ENCODE peak calls at places on chromosomes 3 and 15, in six cellular contexts. L, Q, P, O, Z and B are unnamed samples.
A peak's percentile ranks its signal among the peaks of the same experiment; 100 is the strongest.

GRCh38 chr3:4584537-4585249 is 91.5 kb downstream of the ITPR1 start:
- DNase-seq in L (no peak), Q (peak; percentile 15), P (no peak), O (no peak), Z (peak; percentile 80), B (no peak)

GRCh38 chr3:4503050-4503449 is 9.9 kb downstream of the ITPR1 start:
- DNase-seq in L (no peak), Q (peak; percentile 11), P (no peak), O (no peak), Z (no peak), B (no peak)

GRCh38 chr3:52237006-52237658 is 1.8 kb downstream of the TWF2 start:
- DNase-seq in L (no peak), Q (no peak), P (no peak), O (no peak), Z (no peak), B (no peak)

GRCh38 chr3:38397320-38397719 is 50.7 kb downstream of the XYLB start:
- DNase-seq in L (no peak), Q (no peak), P (no peak), O (no peak), Z (peak; percentile 61), B (no peak)

GRCh38 chr15:90530250-90531051 is 728 bp downstream of the CRTC3 start:
- DNase-seq in L (peak; percentile 40), Q (peak; percentile 57), P (peak; percentile 55), O (peak; percentile 15), Z (peak; percentile 45), B (peak; percentile 83)

GRCh38 chr15:43267439-43267838 is 711 bp upstream of the TGM5 start:
- DNase-seq in L (no peak), Q (no peak), P (no peak), O (no peak), Z (no peak), B (no peak)

GRCh38 chr3:100427694-100428093 is 26.4 kb downstream of the LNP1 start:
- DNase-seq in L (no peak), Q (no peak), P (no peak), O (no peak), Z (peak; percentile 83), B (no peak)

GRCh38 chr15:74500401-74500800 is 39.4 kb upstream of the UBL7 start:
- DNase-seq in L (no peak), Q (no peak), P (no peak), O (no peak), Z (no peak), B (no peak)

GRCh38 chr3:192130534-192131132 is 596.7 kb downstream of the FGF12 start:
- DNase-seq in L (peak; percentile 43), Q (peak; percentile 47), P (peak; percentile 76), O (no peak), Z (peak; percentile 54), B (peak; percentile 43)

GRCh38 chr3:109336272-109336957 is 931 bp downstream of the DPPA4 start:
- DNase-seq in L (no peak), Q (no peak), P (no peak), O (no peak), Z (peak; percentile 77), B (peak; percentile 68)

GRCh38 chr15:73081321-73081958 is 29.2 kb downstream of the NEO1 start:
- DNase-seq in L (peak; percentile 73), Q (no peak), P (peak; percentile 31), O (no peak), Z (peak; percentile 79), B (peak; percentile 72)

GRCh38 chr3:37546876-37547275 is 314.8 kb upstream of the CTDSPL start:
- DNase-seq in L (peak; percentile 20), Q (no peak), P (peak; percentile 63), O (no peak), Z (peak; percentile 46), B (no peak)

GRCh38 chr3:97935842-97936241 is 36.4 kb downstream of the RIOX2 start:
- DNase-seq in L (no peak), Q (no peak), P (no peak), O (no peak), Z (no peak), B (no peak)

GRCh38 chr3:141191097-141191749 is 40.4 kb upstream of the PXYLP1 start:
- DNase-seq in L (no peak), Q (no peak), P (no peak), O (no peak), Z (peak; percentile 3), B (no peak)

GRCh38 chr3:64354221-64354620 is 129.0 kb upstream of the PRICKLE2 start:
- DNase-seq in L (no peak), Q (no peak), P (no peak), O (no peak), Z (no peak), B (no peak)

GRCh38 chr15:55588070-55588817 is at the start of gene PYGO1:
- DNase-seq in L (peak; percentile 78), Q (peak; percentile 19), P (peak; percentile 54), O (peak; percentile 7), Z (peak; percentile 79), B (peak; percentile 55)

GRCh38 chr3:30098656-30099454 is 507.5 kb upstream of the TGFBR2 start:
- DNase-seq in L (no peak), Q (no peak), P (no peak), O (no peak), Z (peak; percentile 72), B (peak; percentile 51)

GRCh38 chr15:49421991-49422390 is 1.1 kb upstream of the FGF7 start:
- DNase-seq in L (peak; percentile 40), Q (peak; percentile 24), P (peak; percentile 40), O (no peak), Z (peak; percentile 80), B (peak; percentile 58)

GRCh38 chr3:119524931-119525662 is 26.8 kb downstream of the TIMMDC1 start:
- DNase-seq in L (no peak), Q (no peak), P (no peak), O (no peak), Z (peak; percentile 43), B (peak; percentile 46)

GRCh38 chr3:11818033-11818432 is 28.7 kb downstream of the TAMM41 start:
- DNase-seq in L (no peak), Q (no peak), P (no peak), O (no peak), Z (no peak), B (peak; percentile 18)

GRCh38 chr3:188158731-188159355 is 4.9 kb downstream of the LPP start:
- DNase-seq in L (no peak), Q (no peak), P (no peak), O (no peak), Z (no peak), B (no peak)

GRCh38 chr3:8931342-8931741 is 31.9 kb downstream of the RAD18 start:
- DNase-seq in L (no peak), Q (no peak), P (no peak), O (no peak), Z (peak; percentile 8), B (no peak)

DNA sequence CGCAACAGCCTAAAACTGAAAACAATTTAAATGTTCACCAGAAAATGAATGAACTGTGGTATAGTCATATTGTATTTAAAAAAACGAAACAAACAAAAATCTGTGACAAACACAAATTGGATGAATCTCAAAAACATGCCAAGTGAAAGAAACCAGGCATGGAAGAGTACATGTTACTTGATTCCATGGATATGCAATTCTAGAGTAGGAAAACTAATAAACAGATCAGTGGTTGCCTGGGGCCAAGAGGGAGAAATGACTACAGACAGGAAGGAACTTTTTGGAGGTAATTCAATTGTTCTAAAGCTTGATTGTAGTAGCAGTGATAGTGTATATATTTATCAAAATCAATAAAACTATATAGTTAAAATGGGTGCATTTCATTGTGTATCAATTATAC is 16.8 kb downstream of the UBE3A start:
- DNase-seq in L (no peak), Q (no peak), P (no peak), O (no peak), Z (no peak), B (no peak)
- H3K9me3 ChIP-seq in L (peaks cover 20% of the 10 kb centered on the region), Q (no peaks in the 10 kb centered on the region), P (no peaks in the 10 kb centered on the region), O (no peaks in the 10 kb centered on the region), Z (no peaks in the 10 kb centered on the region), B (no peaks in the 10 kb centered on the region)

GRCh38 chr3:45830121-45830520 is 11.8 kb downstream of the LZTFL1 start:
- DNase-seq in L (no peak), Q (no peak), P (no peak), O (no peak), Z (no peak), B (no peak)

GRCh38 chr3:45821127-45821526 is 20.8 kb downstream of the LZTFL1 start:
- DNase-seq in L (no peak), Q (no peak), P (no peak), O (no peak), Z (no peak), B (no peak)

GRCh38 chr3:45826908-45827307 is 15.0 kb downstream of the LZTFL1 start:
- DNase-seq in L (no peak), Q (no peak), P (no peak), O (no peak), Z (no peak), B (no peak)

GRCh38 chr3:45826321-45826720 is 15.6 kb downstream of the LZTFL1 start:
- DNase-seq in L (no peak), Q (no peak), P (no peak), O (no peak), Z (no peak), B (no peak)
- H3K4me3 ChIP-seq in L (no peak overlapping the region), Q (no peak overlapping the region), P (no peak overlapping the region), O (no peak overlapping the region), Z (no peak overlapping the region), B (no peak overlapping the region)

DNA sequence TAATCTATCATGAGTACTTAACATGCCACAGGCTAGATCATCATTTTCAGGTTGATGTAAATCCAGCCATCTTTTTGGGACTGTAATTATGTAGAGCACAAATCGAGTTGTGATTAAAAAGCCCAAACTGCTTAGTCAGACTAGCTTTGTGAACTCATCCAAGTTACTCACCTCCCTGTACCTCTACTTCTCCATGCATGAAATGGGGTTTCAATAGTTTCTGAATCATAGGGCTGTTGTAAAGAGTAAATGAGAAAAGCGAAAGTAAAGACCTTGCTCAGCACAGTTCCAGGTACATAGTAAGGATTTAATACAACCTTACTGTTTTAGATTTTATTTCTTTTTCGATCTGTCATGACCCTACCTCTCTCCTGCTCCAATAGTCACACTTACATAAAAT is 85.6 kb upstream of the GAP43 start:
- DNase-seq in L (no peak), Q (no peak), P (no peak), O (no peak), Z (no peak), B (no peak)
- H3K9me3 ChIP-seq in L (no peaks in the 10 kb centered on the region), Q (no peaks in the 10 kb centered on the region), P (no peaks in the 10 kb centered on the region), O (no peaks in the 10 kb centered on the region), Z (no peaks in the 10 kb centered on the region), B (peaks cover 2% of the 10 kb centered on the region)

DNA sequence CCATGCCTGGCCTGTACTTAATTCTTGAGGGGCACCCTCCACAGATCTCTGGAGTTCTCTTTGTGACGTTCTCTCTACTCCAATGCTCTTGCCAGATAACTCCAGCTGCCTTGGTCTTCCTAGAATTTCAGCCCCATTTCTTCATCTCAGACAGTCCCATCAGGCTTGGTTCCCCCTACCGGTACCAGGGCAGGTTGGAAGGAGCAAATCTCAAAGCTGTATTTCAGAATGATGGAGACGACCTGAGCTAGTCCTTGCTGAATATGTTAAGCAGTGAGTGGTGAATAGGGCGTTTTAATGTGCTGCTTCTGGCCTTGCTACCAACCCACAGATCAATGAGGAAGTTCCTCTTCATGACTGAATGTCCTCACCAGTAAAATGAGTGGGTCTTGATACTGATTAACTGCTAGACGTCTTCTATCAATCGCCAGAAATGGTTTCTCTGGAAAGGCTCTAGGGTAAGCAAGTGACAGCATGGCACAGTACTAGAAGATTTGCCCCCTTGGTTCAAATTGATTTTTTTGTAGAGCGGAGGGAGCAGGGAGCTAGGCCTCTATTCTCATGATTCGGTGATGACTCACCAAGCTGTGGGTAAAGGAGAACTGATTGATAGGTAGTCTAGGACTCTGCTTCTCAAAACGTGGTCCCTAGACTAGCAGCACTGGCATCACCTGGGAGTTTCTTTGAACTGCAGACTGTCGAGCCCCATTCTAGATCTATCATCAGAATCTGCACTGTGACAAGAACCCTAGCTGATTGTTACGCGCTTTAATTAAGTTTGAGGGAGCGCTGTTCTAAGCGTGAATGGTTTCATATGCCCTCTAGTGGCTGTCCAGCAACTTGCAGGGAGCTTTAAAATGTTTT is 67.8 kb downstream of the UBP1 start:
- DNase-seq in L (peak; percentile 53), Q (peak; percentile 30), P (peak; percentile 66), O (peak; percentile 8), Z (peak; percentile 72), B (peak; percentile 15)
- H3K4me3 ChIP-seq in L (no peak overlapping the region), Q (no peak overlapping the region), P (no peak overlapping the region), O (no peak overlapping the region), Z (no peak overlapping the region), B (no peak overlapping the region)

GRCh38 chr3:1002010-1002409 is 90.8 kb upstream of the CNTN6 start:
- DNase-seq in L (no peak), Q (no peak), P (no peak), O (no peak), Z (no peak), B (no peak)
- H3K9me3 ChIP-seq in L (no peaks in the 10 kb centered on the region), Q (no peaks in the 10 kb centered on the region), P (no peaks in the 10 kb centered on the region), O (no peaks in the 10 kb centered on the region), Z (no peaks in the 10 kb centered on the region), B (no peaks in the 10 kb centered on the region)